ENCODE peak calls at places on chromosomes 16 and 17, in seven cellular contexts. One of them, this sample, is unnamed.

GRCh38 chr17:64212122-64212521 is 50.9 kb downstream of the TEX2 start:
- DNase-seq in A549: no peak
- DNase-seq in mammary epithelial cell: no peak
- DNase-seq in dorsolateral prefrontal cortex: no peak
- DNase-seq in breast epithelium: no peak
- DNase-seq in right cardiac atrium: no peak
- DNase-seq in effector memory CD4-positive, alpha-beta T cell: no peak
- DNase-seq in this sample: no peak

GRCh38 chr17:54860617-54861468 is 39.8 kb upstream of the TOM1L1 start:
- DNase-seq in right cardiac atrium: no peak
- DNase-seq in breast epithelium: no peak
- DNase-seq in A549: no peak
- DNase-seq in effector memory CD4-positive, alpha-beta T cell: no peak
- DNase-seq in mammary epithelial cell: no peak
- DNase-seq in dorsolateral prefrontal cortex: no peak
- DNase-seq in this sample: no peak

GRCh38 chr17:38449364-38449763 is 21.1 kb downstream of the ARHGAP23 start:
- DNase-seq in A549: no peak
- DNase-seq in breast epithelium: no peak
- DNase-seq in right cardiac atrium: no peak
- DNase-seq in mammary epithelial cell: peak
- DNase-seq in effector memory CD4-positive, alpha-beta T cell: no peak
- DNase-seq in dorsolateral prefrontal cortex: no peak
- DNase-seq in this sample: no peak

GRCh38 chr16:12661656-12662172 is 142.0 kb downstream of the CPPED1 start:
- DNase-seq in effector memory CD4-positive, alpha-beta T cell: no peak
- DNase-seq in mammary epithelial cell: peak
- DNase-seq in A549: no peak
- DNase-seq in breast epithelium: no peak
- DNase-seq in right cardiac atrium: no peak
- DNase-seq in dorsolateral prefrontal cortex: no peak
- DNase-seq in this sample: no peak

GRCh38 chr17:82497483-82498405 is 21.8 kb upstream of the FOXK2 start:
- DNase-seq in A549: no peak
- DNase-seq in right cardiac atrium: peak
- DNase-seq in dorsolateral prefrontal cortex: peak
- DNase-seq in mammary epithelial cell: peak
- DNase-seq in breast epithelium: no peak
- DNase-seq in effector memory CD4-positive, alpha-beta T cell: peak
- DNase-seq in this sample: no peak

GRCh38 chr17:4833941-4834501 is 881 bp downstream of the MINK1 start:
- DNase-seq in dorsolateral prefrontal cortex: peak
- DNase-seq in A549: no peak
- DNase-seq in breast epithelium: no peak
- DNase-seq in effector memory CD4-positive, alpha-beta T cell: no peak
- DNase-seq in right cardiac atrium: no peak
- DNase-seq in mammary epithelial cell: peak
- DNase-seq in this sample: peak

GRCh38 chr16:10961231-10961630 is 16.9 kb downstream of the CLEC16A start:
- DNase-seq in mammary epithelial cell: peak
- DNase-seq in A549: no peak
- DNase-seq in effector memory CD4-positive, alpha-beta T cell: no peak
- DNase-seq in right cardiac atrium: no peak
- DNase-seq in breast epithelium: no peak
- DNase-seq in dorsolateral prefrontal cortex: no peak
- DNase-seq in this sample: no peak

GRCh38 chr17:79028496-79029326 is 4.7 kb downstream of the C1QTNF1 start:
- DNase-seq in right cardiac atrium: peak
- DNase-seq in breast epithelium: peak
- DNase-seq in A549: no peak
- DNase-seq in mammary epithelial cell: no peak
- DNase-seq in dorsolateral prefrontal cortex: no peak
- DNase-seq in effector memory CD4-positive, alpha-beta T cell: no peak
- DNase-seq in this sample: no peak

GRCh38 chr16:28282045-28282444 is 10.3 kb upstream of the SBK1 start:
- DNase-seq in mammary epithelial cell: no peak
- DNase-seq in breast epithelium: no peak
- DNase-seq in effector memory CD4-positive, alpha-beta T cell: no peak
- DNase-seq in dorsolateral prefrontal cortex: no peak
- DNase-seq in right cardiac atrium: no peak
- DNase-seq in A549: no peak
- DNase-seq in this sample: no peak

GRCh38 chr17:16987830-16988601 is 16.1 kb upstream of the TNFRSF13B start:
- DNase-seq in effector memory CD4-positive, alpha-beta T cell: no peak
- DNase-seq in dorsolateral prefrontal cortex: no peak
- DNase-seq in breast epithelium: no peak
- DNase-seq in A549: peak
- DNase-seq in right cardiac atrium: peak
- DNase-seq in mammary epithelial cell: peak
- DNase-seq in this sample: peak

GRCh38 chr17:36463916-36464764 is 22.3 kb upstream of the ZNHIT3 start:
- DNase-seq in mammary epithelial cell: peak
- DNase-seq in breast epithelium: peak
- DNase-seq in effector memory CD4-positive, alpha-beta T cell: no peak
- DNase-seq in dorsolateral prefrontal cortex: peak
- DNase-seq in A549: peak
- DNase-seq in right cardiac atrium: peak
- DNase-seq in this sample: no peak

GRCh38 chr17:78718575-78719209 is 63.4 kb downstream of the CYTH1 start:
- DNase-seq in mammary epithelial cell: no peak
- DNase-seq in effector memory CD4-positive, alpha-beta T cell: no peak
- DNase-seq in breast epithelium: no peak
- DNase-seq in right cardiac atrium: no peak
- DNase-seq in dorsolateral prefrontal cortex: no peak
- DNase-seq in A549: no peak
- DNase-seq in this sample: no peak

GRCh38 chr16:11480634-11481033 is 106.1 kb downstream of the LITAF start:
- DNase-seq in effector memory CD4-positive, alpha-beta T cell: no peak
- DNase-seq in A549: no peak
- DNase-seq in right cardiac atrium: no peak
- DNase-seq in dorsolateral prefrontal cortex: no peak
- DNase-seq in mammary epithelial cell: no peak
- DNase-seq in breast epithelium: no peak
- DNase-seq in this sample: no peak

GRCh38 chr17:17146791-17147406 is 59.2 kb downstream of the PLD6 start:
- DNase-seq in A549: peak
- DNase-seq in mammary epithelial cell: no peak
- DNase-seq in effector memory CD4-positive, alpha-beta T cell: no peak
- DNase-seq in right cardiac atrium: peak
- DNase-seq in dorsolateral prefrontal cortex: peak
- DNase-seq in breast epithelium: no peak
- DNase-seq in this sample: no peak

GRCh38 chr17:41631890-41632269 is 7.5 kb upstream of the KRT17 start:
- DNase-seq in A549: no peak
- DNase-seq in breast epithelium: no peak
- DNase-seq in effector memory CD4-positive, alpha-beta T cell: no peak
- DNase-seq in mammary epithelial cell: no peak
- DNase-seq in dorsolateral prefrontal cortex: no peak
- DNase-seq in right cardiac atrium: no peak
- DNase-seq in this sample: no peak

GRCh38 chr17:63490321-63490720 is 13.5 kb downstream of the ACE start:
- DNase-seq in breast epithelium: no peak
- DNase-seq in A549: no peak
- DNase-seq in dorsolateral prefrontal cortex: no peak
- DNase-seq in mammary epithelial cell: no peak
- DNase-seq in effector memory CD4-positive, alpha-beta T cell: no peak
- DNase-seq in right cardiac atrium: no peak
- DNase-seq in this sample: no peak

GRCh38 chr17:76268991-76269981 is 4.1 kb downstream of the UBALD2 start:
- DNase-seq in dorsolateral prefrontal cortex: no peak
- DNase-seq in effector memory CD4-positive, alpha-beta T cell: no peak
- DNase-seq in breast epithelium: no peak
- DNase-seq in A549: no peak
- DNase-seq in right cardiac atrium: peak
- DNase-seq in mammary epithelial cell: no peak
- DNase-seq in this sample: no peak
- H3K27ac ChIP-seq in dorsolateral prefrontal cortex: peak
- H3K27ac ChIP-seq in effector memory CD4-positive, alpha-beta T cell: peak
- H3K27ac ChIP-seq in breast epithelium: peak
- H3K27ac ChIP-seq in A549: no peak
- H3K27ac ChIP-seq in right cardiac atrium: peak
- H3K27ac ChIP-seq in mammary epithelial cell: no peak
- H3K27ac ChIP-seq in this sample: no peak

GRCh38 chr17:68288375-68288774 is 2.6 kb downstream of the SLC16A6 start:
- DNase-seq in dorsolateral prefrontal cortex: no peak
- DNase-seq in effector memory CD4-positive, alpha-beta T cell: no peak
- DNase-seq in mammary epithelial cell: no peak
- DNase-seq in right cardiac atrium: no peak
- DNase-seq in A549: no peak
- DNase-seq in breast epithelium: no peak
- DNase-seq in this sample: no peak

GRCh38 chr17:68290268-68290954 is 516 bp downstream of the SLC16A6 start:
- DNase-seq in A549: no peak
- DNase-seq in mammary epithelial cell: no peak
- DNase-seq in dorsolateral prefrontal cortex: peak
- DNase-seq in right cardiac atrium: peak
- DNase-seq in breast epithelium: no peak
- DNase-seq in effector memory CD4-positive, alpha-beta T cell: peak
- DNase-seq in this sample: no peak

GRCh38 chr17:68289936-68290267 is 1.0 kb downstream of the SLC16A6 start:
- DNase-seq in mammary epithelial cell: no peak
- DNase-seq in breast epithelium: no peak
- DNase-seq in A549: no peak
- DNase-seq in dorsolateral prefrontal cortex: no peak
- DNase-seq in right cardiac atrium: no peak
- DNase-seq in effector memory CD4-positive, alpha-beta T cell: no peak
- DNase-seq in this sample: no peak

GRCh38 chr17:68289473-68289872 is 1.5 kb downstream of the SLC16A6 start:
- DNase-seq in dorsolateral prefrontal cortex: no peak
- DNase-seq in effector memory CD4-positive, alpha-beta T cell: no peak
- DNase-seq in mammary epithelial cell: no peak
- DNase-seq in A549: no peak
- DNase-seq in right cardiac atrium: no peak
- DNase-seq in breast epithelium: no peak
- DNase-seq in this sample: no peak

GRCh38 chr17:68288804-68289203 is 2.1 kb downstream of the SLC16A6 start:
- DNase-seq in breast epithelium: no peak
- DNase-seq in mammary epithelial cell: no peak
- DNase-seq in dorsolateral prefrontal cortex: no peak
- DNase-seq in right cardiac atrium: no peak
- DNase-seq in A549: no peak
- DNase-seq in effector memory CD4-positive, alpha-beta T cell: no peak
- DNase-seq in this sample: no peak
- H3K27ac ChIP-seq in breast epithelium: no peak
- H3K27ac ChIP-seq in mammary epithelial cell: no peak
- H3K27ac ChIP-seq in dorsolateral prefrontal cortex: no peak
- H3K27ac ChIP-seq in right cardiac atrium: no peak
- H3K27ac ChIP-seq in A549: no peak
- H3K27ac ChIP-seq in effector memory CD4-positive, alpha-beta T cell: peak
- H3K27ac ChIP-seq in this sample: no peak

GRCh38 chr17:57528084-57528451 is 217.0 kb downstream of the CCDC182 start:
- DNase-seq in right cardiac atrium: no peak
- DNase-seq in A549: no peak
- DNase-seq in dorsolateral prefrontal cortex: no peak
- DNase-seq in mammary epithelial cell: no peak
- DNase-seq in effector memory CD4-positive, alpha-beta T cell: no peak
- DNase-seq in breast epithelium: no peak
- DNase-seq in this sample: no peak
- H3K27ac ChIP-seq in right cardiac atrium: no peak
- H3K27ac ChIP-seq in A549: peak
- H3K27ac ChIP-seq in dorsolateral prefrontal cortex: peak
- H3K27ac ChIP-seq in mammary epithelial cell: no peak
- H3K27ac ChIP-seq in effector memory CD4-positive, alpha-beta T cell: no peak
- H3K27ac ChIP-seq in breast epithelium: no peak
- H3K27ac ChIP-seq in this sample: peak

DNA sequence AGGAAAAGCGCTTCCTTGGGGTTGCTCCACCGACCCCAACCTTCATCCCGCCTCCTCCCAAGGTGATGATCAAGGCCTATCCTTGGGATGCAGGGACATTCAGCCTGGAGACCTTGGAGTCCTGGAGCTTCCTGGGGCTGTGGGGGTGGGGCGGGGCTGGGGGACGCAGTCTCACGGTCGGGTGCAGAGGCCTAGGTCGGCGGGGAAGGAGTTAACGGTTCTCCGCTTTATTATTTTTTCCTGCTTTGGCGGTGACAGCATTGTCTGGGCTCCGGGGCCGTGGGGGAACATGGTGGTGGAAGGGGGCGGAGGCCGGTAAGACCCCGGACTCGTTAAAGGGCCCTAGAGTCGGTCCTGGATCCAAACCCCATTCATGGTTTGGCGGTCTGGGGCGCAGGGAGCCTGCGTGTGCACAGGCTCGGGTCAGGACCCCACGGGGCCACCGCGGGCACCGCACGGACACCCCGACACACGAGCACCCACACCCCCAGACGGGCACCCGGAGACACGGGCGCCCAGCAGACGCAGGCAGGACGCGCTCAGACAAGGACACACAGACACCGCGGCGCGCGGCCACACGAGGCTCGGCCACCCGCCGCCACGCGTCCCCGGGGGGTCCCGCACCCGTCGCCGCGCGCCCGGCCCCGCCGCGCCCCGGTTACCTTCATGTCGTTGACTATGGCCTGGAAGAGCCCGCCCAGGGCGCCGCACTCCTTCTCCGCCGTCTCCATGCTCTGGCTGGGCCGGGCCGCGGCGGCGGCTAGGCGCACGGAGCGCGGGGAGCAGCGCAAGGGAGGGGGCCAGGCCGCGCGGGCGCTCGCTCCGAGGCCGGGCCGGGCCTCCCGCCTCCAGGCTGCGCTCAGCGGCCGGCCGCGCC is 554 bp downstream of the MTSS2 start:
- DNase-seq in dorsolateral prefrontal cortex: no peak
- DNase-seq in effector memory CD4-positive, alpha-beta T cell: no peak
- DNase-seq in mammary epithelial cell: no peak
- DNase-seq in right cardiac atrium: peak
- DNase-seq in breast epithelium: no peak
- DNase-seq in A549: no peak
- DNase-seq in this sample: no peak
- H3K27ac ChIP-seq in dorsolateral prefrontal cortex: peak
- H3K27ac ChIP-seq in effector memory CD4-positive, alpha-beta T cell: no peak
- H3K27ac ChIP-seq in mammary epithelial cell: peak
- H3K27ac ChIP-seq in right cardiac atrium: peak
- H3K27ac ChIP-seq in breast epithelium: peak
- H3K27ac ChIP-seq in A549: peak
- H3K27ac ChIP-seq in this sample: peak

DNA sequence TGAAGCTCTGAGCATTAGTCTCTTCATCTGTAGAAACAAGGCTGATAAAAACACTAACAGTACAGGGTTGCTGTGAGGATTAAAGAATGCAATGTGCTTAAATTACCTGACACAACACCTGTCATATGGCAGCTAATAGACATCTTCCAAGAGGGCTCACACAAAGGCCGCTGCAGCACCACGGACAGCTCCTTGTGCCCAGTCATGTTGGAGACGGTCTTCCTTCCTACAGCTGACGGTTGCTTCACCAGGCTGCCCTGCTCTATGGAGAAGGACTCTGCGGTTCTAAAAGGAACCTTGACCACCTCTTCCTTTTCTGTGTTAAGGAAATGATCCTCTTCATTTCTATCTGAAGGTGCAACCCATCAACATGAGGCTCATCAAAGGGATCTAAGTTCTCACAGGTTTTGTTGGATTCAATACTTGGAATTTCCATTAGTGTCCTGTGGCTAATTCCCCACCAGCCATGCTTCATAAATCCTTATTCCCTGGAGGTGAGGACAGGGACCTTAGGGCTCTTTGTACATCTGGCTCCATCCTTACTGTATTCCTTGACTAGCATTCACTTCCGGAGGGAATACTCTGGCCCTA is 138.9 kb upstream of the CES5A start:
- DNase-seq in right cardiac atrium: peak
- DNase-seq in dorsolateral prefrontal cortex: no peak
- DNase-seq in effector memory CD4-positive, alpha-beta T cell: no peak
- DNase-seq in A549: no peak
- DNase-seq in breast epithelium: no peak
- DNase-seq in mammary epithelial cell: peak
- DNase-seq in this sample: no peak
- H3K27ac ChIP-seq in right cardiac atrium: no peak
- H3K27ac ChIP-seq in dorsolateral prefrontal cortex: no peak
- H3K27ac ChIP-seq in effector memory CD4-positive, alpha-beta T cell: no peak
- H3K27ac ChIP-seq in A549: no peak
- H3K27ac ChIP-seq in breast epithelium: no peak
- H3K27ac ChIP-seq in mammary epithelial cell: no peak
- H3K27ac ChIP-seq in this sample: no peak

This sample was measured in caudate nucleus.